ENCODE peak calls at places on chromosomes 13 and 19, in five cellular contexts. Q is tibial artery, Z is endodermal cell, K is upper lobe of right lung, T is K562. I is an unnamed sample.
A peak's percentile ranks its signal among the peaks of the same experiment; 100 is the strongest.

GRCh38 chr19:20038358-20039202 is 725 bp downstream of the ZNF682 start:
- DNase-seq in Z (no peak), Q (no peak), T (no peak), K (no peak), I (no peak)

GRCh38 chr13:50572129-50572528 is 271.4 kb downstream of the DLEU7 start:
- DNase-seq in K (no peak), Q (no peak), T (no peak), Z (no peak), I (no peak)

GRCh38 chr19:31350033-31350692 is 927 bp upstream of the TSHZ3 start:
- DNase-seq in Z (no peak), T (peak; percentile 55), Q (peak; percentile 37), K (no peak), I (no peak)

GRCh38 chr19:56687036-56687435 is 15.5 kb upstream of the ZNF835 start:
- DNase-seq in T (no peak), Z (no peak), K (no peak), Q (no peak), I (no peak)

GRCh38 chr19:30830875-30831274 is 458.7 kb downstream of the ZNF536 start:
- DNase-seq in Z (no peak), K (no peak), T (no peak), Q (no peak), I (no peak)

GRCh38 chr13:66520511-66521390 is 709.4 kb downstream of the PCDH9 start:
- DNase-seq in T (no peak), Q (no peak), K (no peak), Z (no peak), I (no peak)

GRCh38 chr13:71618154-71618553 is 248.8 kb downstream of the DACH1 start:
- DNase-seq in Q (no peak), Z (no peak), T (no peak), K (no peak), I (no peak)

GRCh38 chr13:113860579-113861432 is 3.1 kb downstream of the GAS6 start:
- DNase-seq in K (peak; percentile 80), T (peak; percentile 73), Z (peak; percentile 94), Q (no peak), I (no peak)

GRCh38 chr13:91797567-91797966 is 399.1 kb downstream of the GPC5 start:
- DNase-seq in Q (no peak), T (no peak), K (no peak), Z (no peak), I (no peak)

GRCh38 chr19:47176627-47177090 is 46.0 kb downstream of the SAE1 start:
- DNase-seq in T (no peak), Z (no peak), K (no peak), Q (peak; percentile 37), I (no peak)

GRCh38 chr19:50460161-50460765 is 16.0 kb upstream of the EMC10 start:
- DNase-seq in K (no peak), Z (no peak), Q (no peak), T (no peak), I (no peak)

GRCh38 chr13:97192166-97192565 is 30.0 kb upstream of the MBNL2 start:
- DNase-seq in Z (no peak), K (no peak), T (no peak), Q (no peak), I (no peak)

GRCh38 chr13:110308377-110309158 is 1.5 kb downstream of the COL4A2 start:
- DNase-seq in Q (no peak), T (no peak), Z (peak; percentile 83), K (no peak), I (no peak)

GRCh38 chr13:80979035-80979641 is 638.2 kb upstream of the SPRY2 start:
- DNase-seq in Z (peak; percentile 69), K (no peak), T (peak; percentile 31), Q (peak; percentile 23), I (no peak)

GRCh38 chr13:46377554-46377953 is 9.5 kb downstream of the RUBCNL start:
- DNase-seq in Z (no peak), T (no peak), Q (no peak), K (no peak), I (no peak)
- H3K4me1 ChIP-seq in Z (no peaks in the 10 kb centered on the region), T (no peaks in the 10 kb centered on the region), Q (no peaks in the 10 kb centered on the region), K (no peaks in the 10 kb centered on the region), I (no peaks in the 10 kb centered on the region)

GRCh38 chr19:18254546-18255500 is 19.4 kb downstream of the IQCN start:
- DNase-seq in T (no peak), K (no peak), Z (peak; percentile 68), Q (no peak), I (no peak)
- TF ChIP-seq CTCF in T (no peak), K (peak; percentile 26), Z (peak; percentile 67), Q (no peak), I (no peak)

DNA sequence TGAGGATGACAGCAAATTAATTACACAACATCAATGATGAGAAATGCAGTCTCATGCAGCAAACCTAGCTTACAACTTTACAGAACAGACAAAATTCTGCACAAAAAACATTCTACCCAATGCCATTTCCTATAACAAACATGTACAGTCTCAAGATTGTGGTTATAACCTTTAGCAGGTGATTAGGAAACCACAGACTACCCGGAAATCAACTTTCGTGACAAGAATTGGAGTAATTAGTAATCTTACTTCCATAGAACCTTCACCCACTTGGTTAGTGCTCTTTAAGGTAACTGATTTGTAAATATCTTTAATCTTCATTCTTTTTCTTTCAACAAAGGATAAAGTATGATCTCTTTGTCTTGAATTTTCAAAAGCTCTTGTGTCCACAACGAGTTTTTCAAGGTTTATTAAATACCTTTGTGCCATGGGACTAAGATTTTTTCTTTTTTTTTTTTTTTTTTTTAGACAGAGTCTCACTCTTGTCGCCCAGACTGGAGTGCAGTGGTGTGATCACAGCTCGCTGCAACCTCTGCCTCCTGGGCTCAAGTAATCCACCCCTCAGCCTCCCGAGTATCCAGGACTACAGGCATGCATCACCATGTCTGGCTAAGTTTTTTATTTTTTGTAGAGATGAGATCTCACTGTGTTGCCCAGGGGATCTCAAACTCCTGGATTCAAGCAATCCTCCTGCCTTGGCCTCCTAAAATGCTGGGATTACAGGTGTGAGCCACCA is 78.8 kb downstream of the MAP4K1 start:
- DNase-seq in K (no peak), Q (no peak), T (no peak), Z (no peak), I (no peak)
- H3K27ac ChIP-seq in K (peak overlapping the region; percentile 26), Q (peak overlapping the region; percentile 52), T (no peak overlapping the region), Z (no peak overlapping the region), I (no peak overlapping the region)

DNA sequence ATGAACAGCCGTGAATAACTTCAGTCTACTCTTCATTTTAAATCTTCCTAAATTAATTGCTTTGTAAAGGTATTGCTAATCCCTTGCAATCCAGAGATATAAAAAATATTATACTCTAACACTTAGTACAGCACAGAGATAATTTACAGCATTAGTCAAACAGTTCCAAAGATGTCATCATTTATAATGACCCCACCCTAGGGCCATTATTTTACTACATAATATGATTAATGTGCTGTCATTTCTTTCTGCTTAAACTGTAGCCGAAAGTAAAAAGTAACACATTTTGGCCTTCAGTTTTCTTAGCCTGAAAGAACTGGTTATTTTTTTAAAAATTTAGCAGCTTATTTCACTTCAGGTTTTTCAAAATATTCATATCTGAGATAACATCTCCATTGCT is 256.3 kb upstream of the RFC3 start:
- DNase-seq in Z (no peak), K (no peak), Q (no peak), T (no peak), I (no peak)
- H3K4me1 ChIP-seq in Z (no peaks in the 10 kb centered on the region), K (no peaks in the 10 kb centered on the region), Q (peaks cover 10% of the 10 kb centered on the region), T (no peaks in the 10 kb centered on the region), I (no peaks in the 10 kb centered on the region)

DNA sequence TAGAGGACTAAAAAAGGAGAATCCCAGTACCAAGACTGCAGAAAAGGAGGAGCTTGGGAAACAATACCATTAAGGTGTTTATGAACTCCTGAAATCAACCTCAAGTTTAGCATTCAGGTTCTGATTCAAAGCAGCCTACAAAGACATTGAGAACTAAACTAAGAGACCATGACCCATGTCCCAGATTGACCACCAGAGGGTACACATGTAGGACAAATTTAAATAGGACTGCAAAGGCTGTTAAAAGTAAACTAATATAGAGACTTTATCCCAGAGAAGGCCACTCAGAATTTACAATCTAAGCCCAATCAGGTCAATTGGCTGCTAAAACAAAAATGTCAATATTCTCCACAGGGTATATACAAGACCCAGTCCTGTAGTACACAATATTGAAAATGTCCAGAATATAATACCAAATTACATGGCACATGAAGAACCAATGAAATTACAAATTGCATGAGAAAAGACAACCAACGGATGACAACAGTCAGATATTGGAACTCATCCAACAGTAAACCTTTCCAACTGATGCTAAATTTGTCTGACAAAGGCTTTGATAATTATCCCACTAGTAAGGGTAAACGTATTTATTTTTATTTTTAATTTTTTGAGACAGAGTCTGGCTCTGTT is 682.4 kb downstream of the UQCRFS1 start:
- DNase-seq in Q (no peak), T (no peak), Z (no peak), K (no peak), I (no peak)
- TF ChIP-seq CTCF in Q (no peak), T (no peak), Z (peak; percentile 63), K (no peak), I (no peak)

GRCh38 chr19:14149509-14149994 is 13.2 kb upstream of the ASF1B start:
- DNase-seq in K (no peak), T (no peak), Z (no peak), Q (peak; percentile 85), I (peak; percentile 67)

GRCh38 chr19:14147797-14148605 is 11.6 kb upstream of the ASF1B start:
- DNase-seq in T (peak; percentile 81), Q (peak; percentile 74), Z (peak; percentile 76), K (peak; percentile 85), I (peak; percentile 59)

GRCh38 chr19:14149011-14149410 is 12.6 kb upstream of the ASF1B start:
- DNase-seq in Q (no peak), K (no peak), T (no peak), Z (no peak), I (no peak)

GRCh38 chr19:14150770-14151661 is 14.6 kb upstream of the ASF1B start:
- DNase-seq in T (no peak), Q (no peak), Z (no peak), K (no peak), I (no peak)

GRCh38 chr19:14150041-14150769 is 13.8 kb upstream of the ASF1B start:
- DNase-seq in Z (no peak), K (no peak), T (no peak), Q (no peak), I (no peak)
- H3K27ac ChIP-seq in Z (peak overlapping the region; percentile 38), K (peak overlapping the region; percentile 75), T (no peak overlapping the region), Q (peak overlapping the region; percentile 47), I (peak overlapping the region; percentile 33)